ENCODE peak calls at places on chromosomes 12 and 14, in five cellular contexts. Y, I, S, M and W are unnamed samples.

GRCh38 chr12:106902053-106902452 is 53.7 kb upstream of the TMEM263 start:
- DNase-seq in Y (no peak), I (no peak), S (no peak), M (no peak), W (no peak)

GRCh38 chr12:63787306-63787705 is 7.6 kb downstream of the RXYLT1 start:
- DNase-seq in Y (no peak), I (no peak), S (no peak), M (no peak), W (no peak)

GRCh38 chr12:85076688-85077430 is 40.7 kb downstream of the LRRIQ1 start:
- DNase-seq in Y (no peak), I (peak; percentile 93), S (no peak), M (peak; percentile 52), W (peak; percentile 16)

GRCh38 chr12:65756956-65757511 is 67.2 kb upstream of the HMGA2 start:
- DNase-seq in Y (no peak), I (peak; percentile 84), S (no peak), M (no peak), W (no peak)

GRCh38 chr12:11875414-11875935 is 195.3 kb upstream of the BCL2L14 start:
- DNase-seq in Y (no peak), I (peak; percentile 86), S (no peak), M (no peak), W (no peak)

GRCh38 chr14:73443758-73444157 is 14.6 kb downstream of the NUMB start:
- DNase-seq in Y (no peak), I (no peak), S (no peak), M (no peak), W (no peak)

GRCh38 chr12:119602695-119603094 is 9.1 kb downstream of the TMEM233 start:
- DNase-seq in Y (no peak), I (no peak), S (no peak), M (no peak), W (no peak)

GRCh38 chr12:108560321-108560721 is 652 bp downstream of the SART3 start:
- DNase-seq in Y (no peak), I (no peak), S (no peak), M (no peak), W (no peak)

GRCh38 chr12:56634242-56634836 is 4.2 kb upstream of the BAZ2A start:
- DNase-seq in Y (peak; percentile 79), I (peak; percentile 65), S (no peak), M (no peak), W (peak; percentile 77)

GRCh38 chr14:50530794-50531193 is 1.6 kb downstream of the MAP4K5 start:
- DNase-seq in Y (no peak), I (peak; percentile 26), S (no peak), M (no peak), W (no peak)

GRCh38 chr14:81516941-81517797 is 16.5 kb downstream of the SEL1L start:
- DNase-seq in Y (peak; percentile 63), I (peak; percentile 30), S (no peak), M (no peak), W (peak; percentile 69)

GRCh38 chr14:25350071-25350470 is 300.1 kb upstream of the STXBP6 start:
- DNase-seq in Y (no peak), I (no peak), S (no peak), M (no peak), W (no peak)

GRCh38 chr12:3700861-3701260 is 52.0 kb downstream of the CRACR2A start:
- DNase-seq in Y (no peak), I (no peak), S (no peak), M (no peak), W (no peak)

GRCh38 chr14:22474730-22475351 is 114.2 kb downstream of the DAD1 start:
- DNase-seq in Y (no peak), I (peak; percentile 46), S (no peak), M (no peak), W (no peak)

GRCh38 chr12:105418821-105419291 is 88.4 kb downstream of the C12orf75 start:
- DNase-seq in Y (no peak), I (no peak), S (no peak), M (no peak), W (no peak)

GRCh38 chr12:92543872-92544271 is 158.9 kb upstream of the PLEKHG7 start:
- DNase-seq in Y (peak; percentile 33), I (peak; percentile 8), S (no peak), M (no peak), W (no peak)

GRCh38 chr14:99479903-99480855 is 480 bp downstream of the SETD3 start:
- DNase-seq in Y (peak; percentile 59), I (peak; percentile 54), S (peak; percentile 71), M (no peak), W (peak; percentile 22)

GRCh38 chr14:103746706-103747105 is 31.1 kb downstream of the ZFYVE21 start:
- DNase-seq in Y (no peak), I (peak; percentile 57), S (no peak), M (no peak), W (no peak)

GRCh38 chr14:72855913-72856312 is 38.0 kb downstream of the DPF3 start:
- DNase-seq in Y (peak; percentile 74), I (peak; percentile 62), S (no peak), M (no peak), W (no peak)

GRCh38 chr12:21615441-21615840 is 10.8 kb upstream of the GYS2 start:
- DNase-seq in Y (no peak), I (peak; percentile 2), S (no peak), M (no peak), W (no peak)

GRCh38 chr12:124374147-124374546 is 79.3 kb downstream of the RFLNA start:
- DNase-seq in Y (no peak), I (no peak), S (no peak), M (no peak), W (no peak)
- H3K4me1 ChIP-seq in Y (peaks cover 15% of the 10 kb centered on the region), I (peaks cover 28% of the 10 kb centered on the region), S (peaks cover 38% of the 10 kb centered on the region), M (no peaks in the 10 kb centered on the region), W (peaks cover 16% of the 10 kb centered on the region)

GRCh38 chr14:68964300-68965093 is 14.6 kb downstream of the ACTN1 start:
- DNase-seq in Y (no peak), I (no peak), S (no peak), M (no peak), W (no peak)
- H3K4me1 ChIP-seq in Y (peaks cover 35% of the 10 kb centered on the region), I (peaks cover 55% of the 10 kb centered on the region), S (no peaks in the 10 kb centered on the region), M (peaks cover 96% of the 10 kb centered on the region), W (peaks cover 15% of the 10 kb centered on the region)

DNA sequence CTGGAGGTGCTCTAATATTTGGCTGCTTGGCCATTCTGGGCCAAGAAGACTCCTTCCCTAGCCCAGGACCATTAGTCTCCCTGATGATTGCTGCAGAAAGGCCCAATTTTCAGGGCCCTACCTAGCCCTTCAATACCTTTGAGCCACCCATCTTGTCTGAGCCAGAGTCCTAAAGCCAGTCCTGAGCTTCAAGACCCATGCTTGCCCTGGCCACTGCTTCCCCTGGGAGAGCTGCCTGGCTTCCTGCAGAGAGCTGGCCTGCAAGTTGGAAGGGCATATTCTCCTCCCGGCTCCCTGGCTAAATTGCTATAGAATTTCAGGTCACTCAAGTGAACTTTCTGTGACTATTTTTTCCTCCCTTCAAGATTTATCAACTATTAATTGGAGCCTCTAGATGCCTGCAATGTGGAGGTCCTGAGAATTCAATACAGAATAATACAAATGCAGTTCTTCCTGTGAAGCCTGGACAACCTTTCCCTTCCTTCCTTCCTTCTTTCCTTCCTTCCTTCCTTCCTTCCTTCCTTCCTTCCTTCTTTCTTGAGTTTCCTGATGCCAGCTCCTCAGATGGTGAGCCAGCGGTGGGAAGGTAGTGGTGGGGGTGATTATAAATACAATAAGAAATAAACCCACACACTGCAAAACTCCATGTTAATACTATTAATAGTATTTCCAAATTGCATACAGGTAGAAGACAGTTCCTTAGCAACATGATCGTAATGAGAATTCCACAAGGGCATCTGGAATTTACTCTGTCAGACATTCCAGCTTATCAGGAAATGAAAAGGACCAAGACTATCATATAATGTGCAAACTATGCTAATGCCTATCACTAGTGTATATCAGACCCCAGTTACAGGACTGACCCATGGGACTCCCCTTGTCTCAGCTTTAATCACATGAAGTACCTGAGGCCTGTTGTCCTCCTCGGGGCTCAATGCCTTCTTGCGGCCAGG is 108.1 kb downstream of the ZFP36L1 start:
- DNase-seq in Y (no peak), I (no peak), S (no peak), M (no peak), W (no peak)
- H3K4me1 ChIP-seq in Y (peaks cover 10% of the 10 kb centered on the region), I (peaks cover 75% of the 10 kb centered on the region), S (peaks cover 40% of the 10 kb centered on the region), M (peaks cover 93% of the 10 kb centered on the region), W (no peaks in the 10 kb centered on the region)

DNA sequence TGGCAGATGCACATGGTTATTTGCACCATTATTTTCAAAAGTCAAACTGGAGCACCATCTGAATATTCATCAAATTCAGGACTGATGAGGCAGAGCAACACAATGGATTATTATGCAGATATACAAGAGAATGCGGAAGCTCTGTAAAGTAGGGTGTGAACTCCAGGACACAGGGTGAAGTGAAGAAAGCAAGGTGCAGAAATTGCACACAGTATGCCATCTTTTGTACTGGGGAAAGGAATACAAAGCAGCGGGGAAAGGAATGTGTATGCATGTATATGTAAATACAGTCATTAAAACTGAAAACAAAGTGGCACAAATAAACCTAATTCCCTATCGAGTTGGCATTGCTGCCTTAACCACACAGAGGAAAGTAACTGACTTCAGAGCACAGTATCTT is 22.7 kb upstream of the CLEC4E start:
- DNase-seq in Y (no peak), I (no peak), S (no peak), M (no peak), W (no peak)
- H3K4me1 ChIP-seq in Y (no peaks in the 10 kb centered on the region), I (no peaks in the 10 kb centered on the region), S (no peaks in the 10 kb centered on the region), M (no peaks in the 10 kb centered on the region), W (no peaks in the 10 kb centered on the region)

GRCh38 chr12:25988505-25988904 is 30.0 kb downstream of the RASSF8 start:
- DNase-seq in Y (no peak), I (no peak), S (no peak), M (no peak), W (no peak)
- H3K4me1 ChIP-seq in Y (no peaks in the 10 kb centered on the region), I (peaks cover 10% of the 10 kb centered on the region), S (peaks cover 56% of the 10 kb centered on the region), M (peaks cover 11% of the 10 kb centered on the region), W (peaks cover 7% of the 10 kb centered on the region)

DNA sequence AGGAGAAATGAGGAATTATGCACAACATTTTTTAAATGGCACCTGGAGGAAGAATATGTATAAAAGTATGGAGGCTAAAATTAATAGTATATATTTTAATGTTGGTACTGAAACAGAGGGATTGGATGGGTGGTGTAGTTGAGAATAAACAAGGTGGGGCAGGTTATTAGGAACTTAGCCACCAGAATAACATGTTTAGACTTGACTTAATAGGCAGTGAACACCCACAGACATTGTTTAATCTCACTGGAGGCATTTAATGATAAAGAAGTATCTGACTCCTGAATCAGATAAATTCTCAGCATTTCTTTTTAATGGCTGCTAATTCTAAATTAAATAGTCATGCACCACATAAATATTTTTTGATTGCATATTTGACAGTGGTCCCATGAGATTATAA is 139.7 kb downstream of the CNTN1 start:
- DNase-seq in Y (no peak), I (no peak), S (no peak), M (peak; percentile 48), W (no peak)
- H3K4me1 ChIP-seq in Y (no peaks in the 10 kb centered on the region), I (peaks cover 10% of the 10 kb centered on the region), S (no peaks in the 10 kb centered on the region), M (peaks cover 27% of the 10 kb centered on the region), W (no peaks in the 10 kb centered on the region)